ENCODE peak calls at places on chromosomes 12 and 14, in six cellular contexts. One of them, this sample, is unnamed.

GRCh38 chr14:20714593-20715250 is 26.2 kb downstream of the ANG start:
- DNase-seq in lower leg skin: peak
- DNase-seq in uterus: peak
- DNase-seq in activated CD4-positive, alpha-beta T cell treated with anti-CD3 and anti-CD28 coated beads, Interleukin-2, amount 50 U/mL, for 1 hour: no peak
- DNase-seq in hypothalamus: no peak
- DNase-seq in prostate gland: peak
- DNase-seq in this sample: no peak

GRCh38 chr14:70183991-70184390 is 4.8 kb downstream of the SLC8A3 start:
- DNase-seq in lower leg skin: no peak
- DNase-seq in uterus: no peak
- DNase-seq in activated CD4-positive, alpha-beta T cell treated with anti-CD3 and anti-CD28 coated beads, Interleukin-2, amount 50 U/mL, for 1 hour: no peak
- DNase-seq in hypothalamus: no peak
- DNase-seq in prostate gland: no peak
- DNase-seq in this sample: no peak

GRCh38 chr12:19704966-19705365 is 265.7 kb downstream of the AEBP2 start:
- DNase-seq in lower leg skin: no peak
- DNase-seq in uterus: no peak
- DNase-seq in activated CD4-positive, alpha-beta T cell treated with anti-CD3 and anti-CD28 coated beads, Interleukin-2, amount 50 U/mL, for 1 hour: no peak
- DNase-seq in hypothalamus: no peak
- DNase-seq in prostate gland: no peak
- DNase-seq in this sample: no peak

GRCh38 chr12:88615490-88615889 is 35.2 kb upstream of the KITLG start:
- DNase-seq in lower leg skin: no peak
- DNase-seq in uterus: no peak
- DNase-seq in activated CD4-positive, alpha-beta T cell treated with anti-CD3 and anti-CD28 coated beads, Interleukin-2, amount 50 U/mL, for 1 hour: no peak
- DNase-seq in hypothalamus: no peak
- DNase-seq in prostate gland: no peak
- DNase-seq in this sample: no peak

GRCh38 chr12:38898001-38898684 is 7.2 kb downstream of the CPNE8 start:
- DNase-seq in lower leg skin: no peak
- DNase-seq in uterus: no peak
- DNase-seq in activated CD4-positive, alpha-beta T cell treated with anti-CD3 and anti-CD28 coated beads, Interleukin-2, amount 50 U/mL, for 1 hour: no peak
- DNase-seq in hypothalamus: no peak
- DNase-seq in prostate gland: no peak
- DNase-seq in this sample: no peak

GRCh38 chr12:122356192-122356635 is 66.3 kb downstream of the CLIP1 start:
- DNase-seq in lower leg skin: no peak
- DNase-seq in uterus: peak
- DNase-seq in activated CD4-positive, alpha-beta T cell treated with anti-CD3 and anti-CD28 coated beads, Interleukin-2, amount 50 U/mL, for 1 hour: peak
- DNase-seq in hypothalamus: no peak
- DNase-seq in prostate gland: peak
- DNase-seq in this sample: peak

GRCh38 chr14:75339059-75339458 is 60.4 kb downstream of the FOS start:
- DNase-seq in lower leg skin: no peak
- DNase-seq in uterus: no peak
- DNase-seq in activated CD4-positive, alpha-beta T cell treated with anti-CD3 and anti-CD28 coated beads, Interleukin-2, amount 50 U/mL, for 1 hour: no peak
- DNase-seq in hypothalamus: no peak
- DNase-seq in prostate gland: no peak
- DNase-seq in this sample: no peak

GRCh38 chr14:68982581-68982980 is 3.5 kb upstream of the ACTN1 start:
- DNase-seq in lower leg skin: no peak
- DNase-seq in uterus: no peak
- DNase-seq in activated CD4-positive, alpha-beta T cell treated with anti-CD3 and anti-CD28 coated beads, Interleukin-2, amount 50 U/mL, for 1 hour: no peak
- DNase-seq in hypothalamus: no peak
- DNase-seq in prostate gland: no peak
- DNase-seq in this sample: no peak

GRCh38 chr14:93303659-93304058 is 29.2 kb downstream of the BTBD7 start:
- DNase-seq in lower leg skin: no peak
- DNase-seq in uterus: no peak
- DNase-seq in activated CD4-positive, alpha-beta T cell treated with anti-CD3 and anti-CD28 coated beads, Interleukin-2, amount 50 U/mL, for 1 hour: no peak
- DNase-seq in hypothalamus: no peak
- DNase-seq in prostate gland: no peak
- DNase-seq in this sample: no peak